ENCODE peak calls at places on chromosomes 2 and 18, in four cellular contexts. One of them, this sample, is unnamed.

GRCh38 chr2:235553291-235553690 is 59.4 kb downstream of the AGAP1 start:
- DNase-seq in astrocyte: no peak
- DNase-seq in adipocyte: no peak
- DNase-seq in keratinocyte: no peak
- DNase-seq in this sample: no peak

GRCh38 chr2:176079285-176079830 is 4.4 kb downstream of the EVX2 start:
- DNase-seq in adipocyte: no peak
- DNase-seq in astrocyte: no peak
- DNase-seq in keratinocyte: no peak
- DNase-seq in this sample: peak; percentile 52

GRCh38 chr2:44952806-44953685 is 11.5 kb downstream of the SIX3 start:
- DNase-seq in astrocyte: no peak
- DNase-seq in adipocyte: no peak
- DNase-seq in keratinocyte: no peak
- DNase-seq in this sample: no peak

GRCh38 chr2:232890896-232891601 is 21.0 kb downstream of the SNORC start:
- DNase-seq in adipocyte: peak; percentile 23
- DNase-seq in astrocyte: no peak
- DNase-seq in keratinocyte: no peak
- DNase-seq in this sample: no peak

GRCh38 chr2:73593676-73594075 is 48.5 kb downstream of the NAT8 start:
- DNase-seq in astrocyte: peak; percentile 14
- DNase-seq in keratinocyte: no peak
- DNase-seq in adipocyte: no peak
- DNase-seq in this sample: no peak

GRCh38 chr2:133390151-133390550 is 178.1 kb downstream of the NCKAP5 start:
- DNase-seq in astrocyte: peak; percentile 63
- DNase-seq in keratinocyte: no peak
- DNase-seq in adipocyte: peak; percentile 46
- DNase-seq in this sample: no peak

GRCh38 chr2:109396338-109397180 is 217.2 kb downstream of the SEPTIN10 start:
- DNase-seq in keratinocyte: no peak
- DNase-seq in astrocyte: no peak
- DNase-seq in adipocyte: no peak
- DNase-seq in this sample: no peak

GRCh38 chr18:904135-905090 is at the start of gene ADCYAP1:
- DNase-seq in keratinocyte: no peak
- DNase-seq in adipocyte: peak; percentile 28
- DNase-seq in astrocyte: no peak
- DNase-seq in this sample: peak; percentile 43

GRCh38 chr2:31033032-31033431 is 105.2 kb downstream of the GALNT14 start:
- DNase-seq in keratinocyte: no peak
- DNase-seq in adipocyte: no peak
- DNase-seq in astrocyte: no peak
- DNase-seq in this sample: no peak

GRCh38 chr18:61136852-61137251 is 196.4 kb upstream of the CDH20 start:
- DNase-seq in astrocyte: no peak
- DNase-seq in keratinocyte: no peak
- DNase-seq in adipocyte: no peak
- DNase-seq in this sample: no peak

GRCh38 chr18:34122724-34123334 is 101.9 kb downstream of the NOL4 start:
- DNase-seq in astrocyte: peak; percentile 46
- DNase-seq in adipocyte: peak; percentile 81
- DNase-seq in keratinocyte: no peak
- DNase-seq in this sample: peak; percentile 55

GRCh38 chr2:15603948-15604347 is 12.3 kb downstream of the DDX1 start:
- DNase-seq in adipocyte: no peak
- DNase-seq in astrocyte: no peak
- DNase-seq in keratinocyte: no peak
- DNase-seq in this sample: no peak

GRCh38 chr2:234111523-234111922 is 61.0 kb downstream of the SPP2 start:
- DNase-seq in adipocyte: peak; percentile 32
- DNase-seq in astrocyte: peak; percentile 41
- DNase-seq in keratinocyte: peak; percentile 88
- DNase-seq in this sample: no peak

GRCh38 chr2:100043891-100044255 is 98.5 kb downstream of the AFF3 start:
- DNase-seq in astrocyte: no peak
- DNase-seq in keratinocyte: no peak
- DNase-seq in adipocyte: no peak
- DNase-seq in this sample: no peak

GRCh38 chr2:84865181-84865783 is 15.6 kb downstream of the TRABD2A start:
- DNase-seq in adipocyte: peak; percentile 78
- DNase-seq in astrocyte: no peak
- DNase-seq in keratinocyte: no peak
- DNase-seq in this sample: no peak

GRCh38 chr2:127829845-127830246 is 18.9 kb upstream of the WDR33 start:
- DNase-seq in adipocyte: no peak
- DNase-seq in keratinocyte: peak; percentile 54
- DNase-seq in astrocyte: peak; percentile 49
- DNase-seq in this sample: peak; percentile 21

GRCh38 chr2:221554769-221555510 is 17.2 kb downstream of the EPHA4 start:
- DNase-seq in astrocyte: peak; percentile 45
- DNase-seq in adipocyte: peak; percentile 41
- DNase-seq in keratinocyte: no peak
- DNase-seq in this sample: no peak

GRCh38 chr2:142325870-142326269 is 195.1 kb upstream of the LRP1B start:
- DNase-seq in astrocyte: no peak
- DNase-seq in keratinocyte: no peak
- DNase-seq in adipocyte: no peak
- DNase-seq in this sample: no peak

GRCh38 chr2:144498215-144498614 is 21.7 kb downstream of the ZEB2 start:
- DNase-seq in adipocyte: no peak
- DNase-seq in astrocyte: no peak
- DNase-seq in keratinocyte: no peak
- DNase-seq in this sample: no peak

GRCh38 chr2:191415858-191416257 is 170.7 kb downstream of the MYO1B start:
- DNase-seq in astrocyte: no peak
- DNase-seq in keratinocyte: no peak
- DNase-seq in adipocyte: no peak
- DNase-seq in this sample: no peak

GRCh38 chr2:139031722-139032121 is 251.5 kb upstream of the NXPH2 start:
- DNase-seq in keratinocyte: peak; percentile 30
- DNase-seq in astrocyte: peak; percentile 5
- DNase-seq in adipocyte: peak; percentile 42
- DNase-seq in this sample: peak; percentile 14

GRCh38 chr2:223047260-223047761 is 4.7 kb upstream of the KCNE4 start:
- DNase-seq in adipocyte: peak; percentile 91
- DNase-seq in keratinocyte: no peak
- DNase-seq in astrocyte: peak; percentile 88
- DNase-seq in this sample: peak; percentile 61

GRCh38 chr2:159226059-159226461 is 60.4 kb downstream of the WDSUB1 start:
- DNase-seq in astrocyte: peak; percentile 53
- DNase-seq in adipocyte: peak; percentile 47
- DNase-seq in keratinocyte: no peak
- DNase-seq in this sample: no peak

GRCh38 chr2:186349508-186349907 is 136.6 kb upstream of the ZC3H15 start:
- DNase-seq in keratinocyte: no peak
- DNase-seq in adipocyte: peak; percentile 96
- DNase-seq in astrocyte: peak; percentile 87
- DNase-seq in this sample: no peak

GRCh38 chr18:8453528-8453927 is 155.7 kb upstream of the RAB12 start:
- DNase-seq in adipocyte: no peak
- DNase-seq in keratinocyte: no peak
- DNase-seq in astrocyte: no peak
- DNase-seq in this sample: no peak

GRCh38 chr18:22551536-22552151 is 133.9 kb upstream of the CTAGE1 start:
- DNase-seq in adipocyte: peak; percentile 53
- DNase-seq in keratinocyte: peak; percentile 87
- DNase-seq in astrocyte: peak; percentile 100
- DNase-seq in this sample: no peak

GRCh38 chr18:21468514-21469164 is 131.9 kb downstream of the ESCO1 start:
- DNase-seq in keratinocyte: no peak
- DNase-seq in astrocyte: no peak
- DNase-seq in adipocyte: no peak
- DNase-seq in this sample: no peak

GRCh38 chr2:165056585-165056984 is 101.3 kb upstream of the SLC38A11 start:
- DNase-seq in astrocyte: no peak
- DNase-seq in keratinocyte: no peak
- DNase-seq in adipocyte: peak; percentile 15
- DNase-seq in this sample: no peak

GRCh38 chr2:10045561-10046355 is 2.4 kb downstream of the KLF11 start:
- DNase-seq in keratinocyte: no peak
- DNase-seq in adipocyte: no peak
- DNase-seq in astrocyte: no peak
- DNase-seq in this sample: no peak

GRCh38 chr18:79135924-79136323 is 66.7 kb downstream of the ATP9B start:
- DNase-seq in adipocyte: no peak
- DNase-seq in keratinocyte: no peak
- DNase-seq in astrocyte: no peak
- DNase-seq in this sample: no peak

GRCh38 chr18:48825101-48825745 is 125.5 kb downstream of the SMAD7 start:
- DNase-seq in astrocyte: peak; percentile 61
- DNase-seq in adipocyte: peak; percentile 82
- DNase-seq in keratinocyte: no peak
- DNase-seq in this sample: no peak

GRCh38 chr2:203574824-203575223 is 39.7 kb upstream of the RAPH1 start:
- DNase-seq in adipocyte: peak; percentile 48
- DNase-seq in keratinocyte: no peak
- DNase-seq in astrocyte: no peak
- DNase-seq in this sample: no peak

GRCh38 chr2:203580846-203581245 is 45.7 kb upstream of the RAPH1 start:
- DNase-seq in keratinocyte: no peak
- DNase-seq in astrocyte: no peak
- DNase-seq in adipocyte: no peak
- DNase-seq in this sample: no peak

GRCh38 chr2:203579730-203580129 is 44.6 kb upstream of the RAPH1 start:
- DNase-seq in keratinocyte: no peak
- DNase-seq in adipocyte: no peak
- DNase-seq in astrocyte: no peak
- DNase-seq in this sample: no peak

GRCh38 chr2:203579131-203579643 is 44.1 kb upstream of the RAPH1 start:
- DNase-seq in astrocyte: peak; percentile 67
- DNase-seq in adipocyte: peak; percentile 40
- DNase-seq in keratinocyte: peak; percentile 71
- DNase-seq in this sample: no peak

GRCh38 chr2:203578511-203579130 is 43.5 kb upstream of the RAPH1 start:
- DNase-seq in astrocyte: no peak
- DNase-seq in keratinocyte: no peak
- DNase-seq in adipocyte: no peak
- DNase-seq in this sample: no peak
- H3K9ac ChIP-seq in astrocyte: no peak overlapping the region
- H3K9ac ChIP-seq in keratinocyte: no peak overlapping the region
- H3K9ac ChIP-seq in adipocyte: no peak overlapping the region
- H3K9ac ChIP-seq in this sample: no peak overlapping the region

GRCh38 chr2:1742680-1743395 is 1.5 kb downstream of the PXDN start:
- DNase-seq in astrocyte: peak; percentile 93
- DNase-seq in keratinocyte: peak; percentile 35
- DNase-seq in adipocyte: peak; percentile 93
- DNase-seq in this sample: peak; percentile 89
- H3K9ac ChIP-seq in astrocyte: peak overlapping the region; percentile 97
- H3K9ac ChIP-seq in keratinocyte: peak overlapping the region; percentile 77
- H3K9ac ChIP-seq in adipocyte: peak overlapping the region; percentile 91
- H3K9ac ChIP-seq in this sample: peak overlapping the region; percentile 98

GRCh38 chr2:180258579-180258978 is 251.5 kb upstream of the CWC22 start:
- DNase-seq in astrocyte: no peak
- DNase-seq in adipocyte: no peak
- DNase-seq in keratinocyte: no peak
- DNase-seq in this sample: no peak
- H3K9ac ChIP-seq in astrocyte: no peak overlapping the region
- H3K9ac ChIP-seq in adipocyte: no peak overlapping the region
- H3K9ac ChIP-seq in keratinocyte: no peak overlapping the region
- H3K9ac ChIP-seq in this sample: no peak overlapping the region

GRCh38 chr2:119433636-119434327 is 2.1 kb downstream of the TMEM37 start:
- DNase-seq in astrocyte: no peak
- DNase-seq in keratinocyte: no peak
- DNase-seq in adipocyte: no peak
- DNase-seq in this sample: no peak

GRCh38 chr2:119431155-119431975 is at the start of gene TMEM37:
- DNase-seq in adipocyte: peak; percentile 83
- DNase-seq in astrocyte: peak; percentile 47
- DNase-seq in keratinocyte: no peak
- DNase-seq in this sample: peak; percentile 85

GRCh38 chr2:119432882-119433522 is 1.3 kb downstream of the TMEM37 start:
- DNase-seq in keratinocyte: no peak
- DNase-seq in adipocyte: no peak
- DNase-seq in astrocyte: no peak
- DNase-seq in this sample: no peak

GRCh38 chr2:119430023-119430498 is 1.6 kb upstream of the TMEM37 start:
- DNase-seq in astrocyte: no peak
- DNase-seq in keratinocyte: no peak
- DNase-seq in adipocyte: no peak
- DNase-seq in this sample: no peak

GRCh38 chr2:119431976-119432881 is 575 bp downstream of the TMEM37 start:
- DNase-seq in astrocyte: peak; percentile 48
- DNase-seq in keratinocyte: no peak
- DNase-seq in adipocyte: peak; percentile 5
- DNase-seq in this sample: no peak
- H3K9ac ChIP-seq in astrocyte: peak overlapping the region; percentile 54
- H3K9ac ChIP-seq in keratinocyte: no peak overlapping the region
- H3K9ac ChIP-seq in adipocyte: peak overlapping the region; percentile 85
- H3K9ac ChIP-seq in this sample: no peak overlapping the region

GRCh38 chr18:68797901-68798300 is at the start of gene CCDC102B:
- DNase-seq in adipocyte: peak; percentile 81
- DNase-seq in astrocyte: peak; percentile 65
- DNase-seq in keratinocyte: no peak
- DNase-seq in this sample: peak; percentile 4
- H3K9ac ChIP-seq in adipocyte: peak within 1 kb of the TSS; percentile 10
- H3K9ac ChIP-seq in astrocyte: peak within 1 kb of the TSS; percentile 58
- H3K9ac ChIP-seq in keratinocyte: no peak within 1 kb of the TSS
- H3K9ac ChIP-seq in this sample: peak within 1 kb of the TSS; percentile 55

GRCh38 chr18:76713432-76713831 is 108.9 kb upstream of the ZNF236 start:
- DNase-seq in keratinocyte: no peak
- DNase-seq in astrocyte: no peak
- DNase-seq in adipocyte: no peak
- DNase-seq in this sample: no peak

GRCh38 chr18:76709659-76710645 is 112.4 kb upstream of the ZNF236 start:
- DNase-seq in keratinocyte: no peak
- DNase-seq in adipocyte: peak; percentile 91
- DNase-seq in astrocyte: peak; percentile 34
- DNase-seq in this sample: peak; percentile 81

GRCh38 chr18:76708727-76709353 is 113.5 kb upstream of the ZNF236 start:
- DNase-seq in astrocyte: no peak
- DNase-seq in adipocyte: no peak
- DNase-seq in keratinocyte: no peak
- DNase-seq in this sample: no peak

GRCh38 chr18:76708036-76708726 is 114.2 kb upstream of the ZNF236 start:
- DNase-seq in adipocyte: no peak
- DNase-seq in keratinocyte: no peak
- DNase-seq in astrocyte: no peak
- DNase-seq in this sample: no peak

GRCh38 chr18:76710646-76711520 is 111.5 kb upstream of the ZNF236 start:
- DNase-seq in adipocyte: no peak
- DNase-seq in keratinocyte: no peak
- DNase-seq in astrocyte: no peak
- DNase-seq in this sample: no peak
- H3K9ac ChIP-seq in adipocyte: no peak overlapping the region
- H3K9ac ChIP-seq in keratinocyte: no peak overlapping the region
- H3K9ac ChIP-seq in astrocyte: no peak overlapping the region
- H3K9ac ChIP-seq in this sample: no peak overlapping the region

DNA sequence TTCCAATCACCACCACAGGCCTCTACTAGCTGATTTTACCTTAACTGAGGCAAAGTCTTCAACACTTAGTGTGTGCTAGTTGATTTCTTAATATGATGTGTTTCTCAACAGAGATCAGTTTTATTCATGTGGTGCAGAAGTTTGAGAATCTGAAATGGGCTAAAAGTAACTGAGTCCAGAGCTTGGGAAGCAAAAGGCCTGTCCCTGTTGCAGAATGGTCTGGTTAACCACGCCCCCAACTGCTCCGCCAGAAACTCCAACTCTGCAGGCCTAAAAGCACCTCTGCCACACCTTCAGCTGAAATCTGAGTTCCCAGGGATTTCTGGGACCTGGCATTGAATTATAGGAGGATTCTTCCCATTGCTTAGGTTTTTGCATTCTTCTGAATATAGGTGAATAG is 44.9 kb downstream of the TWIST2 start:
- DNase-seq in keratinocyte: no peak
- DNase-seq in astrocyte: no peak
- DNase-seq in adipocyte: no peak
- DNase-seq in this sample: no peak
- H3K9ac ChIP-seq in keratinocyte: no peak overlapping the region
- H3K9ac ChIP-seq in astrocyte: no peak overlapping the region
- H3K9ac ChIP-seq in adipocyte: peak overlapping the region; percentile 74
- H3K9ac ChIP-seq in this sample: no peak overlapping the region